ENCODE peak calls at places on chromosomes 1 and 21, in four cellular contexts. One of them, this sample, is unnamed.

GRCh38 chr1:34164510-34165381 is at the start of gene CSMD2:
- DNase-seq in HCEC 1CT: no peak
- DNase-seq in NCI-H1105: peak
- DNase-seq in C1 segment of cervical spinal cord: peak
- DNase-seq in this sample: no peak

GRCh38 chr1:25743164-25744139 is 56.5 kb upstream of the SELENON start:
- DNase-seq in C1 segment of cervical spinal cord: peak
- DNase-seq in NCI-H1105: no peak
- DNase-seq in HCEC 1CT: no peak
- DNase-seq in this sample: no peak

GRCh38 chr1:68600049-68600661 is 103.3 kb upstream of the DEPDC1 start:
- DNase-seq in HCEC 1CT: peak
- DNase-seq in C1 segment of cervical spinal cord: no peak
- DNase-seq in NCI-H1105: no peak
- DNase-seq in this sample: no peak

GRCh38 chr1:206464456-206464964 is 5.8 kb upstream of the IKBKE start:
- DNase-seq in C1 segment of cervical spinal cord: peak
- DNase-seq in NCI-H1105: no peak
- DNase-seq in HCEC 1CT: peak
- DNase-seq in this sample: no peak

GRCh38 chr1:221316491-221317056 is 425.3 kb downstream of the DUSP10 start:
- DNase-seq in NCI-H1105: no peak
- DNase-seq in HCEC 1CT: peak
- DNase-seq in C1 segment of cervical spinal cord: no peak
- DNase-seq in this sample: no peak

GRCh38 chr1:167126811-167127210 is 32.9 kb downstream of the STYXL2 start:
- DNase-seq in C1 segment of cervical spinal cord: no peak
- DNase-seq in HCEC 1CT: no peak
- DNase-seq in NCI-H1105: no peak
- DNase-seq in this sample: no peak

GRCh38 chr1:152964536-152964935 is 5.9 kb upstream of the SPRR4 start:
- DNase-seq in C1 segment of cervical spinal cord: no peak
- DNase-seq in NCI-H1105: no peak
- DNase-seq in HCEC 1CT: no peak
- DNase-seq in this sample: no peak

GRCh38 chr21:45880097-45881068 is 101.2 kb upstream of the COL6A1 start:
- DNase-seq in C1 segment of cervical spinal cord: no peak
- DNase-seq in HCEC 1CT: peak
- DNase-seq in NCI-H1105: peak
- DNase-seq in this sample: no peak

GRCh38 chr1:46725736-46726108 is 6.8 kb upstream of the EFCAB14 start:
- DNase-seq in HCEC 1CT: no peak
- DNase-seq in NCI-H1105: no peak
- DNase-seq in C1 segment of cervical spinal cord: no peak
- DNase-seq in this sample: no peak

GRCh38 chr1:32195531-32195930 is 4.9 kb upstream of the CCDC28B start:
- DNase-seq in HCEC 1CT: no peak
- DNase-seq in NCI-H1105: no peak
- DNase-seq in C1 segment of cervical spinal cord: no peak
- DNase-seq in this sample: no peak